ENCODE peak calls at places on chromosomes 6 and 20, in nine cellular contexts. M is T-helper 1 cell; A is mammary epithelial cell; N is glomerular endothelial cell; V is activated T-helper 1 cell treated with anti-CD3 and anti-CD28 coated beads, Interleukin-12 subunit alpha, Interleukin-12 subunit beta, Interleukin-2, Interleukin-4 antibody, amounts not matched to agents 30 ng/mL and 10 ng/mL and 1 ng/mL, durations not matched to agents 14 hours and 24 hours and 36 hours; S is iPS DF 6.9; O is C1 segment of cervical spinal cord; Z is CD8-positive, alpha-beta memory T cell; K is endodermal cell. L is an unnamed sample.

GRCh38 chr6:130788954-130789353 is 38.3 kb upstream of the SMLR1 start:
- DNase-seq in M (no peak), A (no peak), N (no peak), V (no peak), S (no peak), O (no peak), Z (no peak), K (no peak), L (peak)

GRCh38 chr6:117605169-117605826 is 3.0 kb upstream of the GOPC start:
- DNase-seq in M (peak), A (peak), N (peak), V (peak), S (no peak), O (no peak), Z (peak), K (peak), L (peak)

GRCh38 chr6:17656644-17657043 is 50.1 kb downstream of the NUP153 start:
- DNase-seq in M (no peak), A (no peak), N (no peak), V (no peak), S (no peak), O (no peak), Z (no peak), K (no peak), L (no peak)

GRCh38 chr6:153301602-153302001 is 170.5 kb upstream of the RGS17 start:
- DNase-seq in M (no peak), A (no peak), N (no peak), V (no peak), S (no peak), O (no peak), Z (no peak), K (no peak), L (peak)

GRCh38 chr6:115766745-115767462 is 293.8 kb downstream of the FRK start:
- DNase-seq in M (no peak), A (no peak), N (no peak), V (no peak), S (no peak), O (no peak), Z (no peak), K (no peak), L (peak)

GRCh38 chr6:170207586-170207985 is 83.3 kb downstream of the DLL1 start:
- DNase-seq in M (no peak), A (no peak), N (no peak), V (no peak), S (no peak), O (no peak), Z (no peak), K (peak), L (peak)

GRCh38 chr6:55528624-55529023 is 50.4 kb downstream of the HMGCLL1 start:
- DNase-seq in M (no peak), A (peak), N (no peak), V (no peak), S (peak), O (no peak), Z (no peak), K (peak), L (peak)

GRCh38 chr20:50077818-50078601 is 34.9 kb downstream of the UBE2V1 start:
- DNase-seq in M (no peak), A (no peak), N (no peak), V (no peak), S (no peak), O (no peak), Z (no peak), K (no peak), L (no peak)

GRCh38 chr6:139743629-139744028 is 369.2 kb upstream of the CITED2 start:
- DNase-seq in M (no peak), A (peak), N (no peak), V (no peak), S (no peak), O (no peak), Z (no peak), K (no peak), L (no peak)

GRCh38 chr6:87139236-87139635 is 16.1 kb upstream of the ZNF292 start:
- DNase-seq in M (peak), A (peak), N (no peak), V (peak), S (no peak), O (no peak), Z (peak), K (no peak), L (peak)

GRCh38 chr20:48751871-48752270 is 75.9 kb downstream of the PREX1 start:
- DNase-seq in M (no peak), A (no peak), N (no peak), V (no peak), S (no peak), O (no peak), Z (no peak), K (no peak), L (no peak)

GRCh38 chr6:143064996-143065683 is 4.5 kb downstream of the AIG1 start:
- DNase-seq in M (no peak), A (peak), N (no peak), V (no peak), S (no peak), O (no peak), Z (no peak), K (no peak), L (no peak)

GRCh38 chr6:154537486-154537885 is 27.0 kb upstream of the CNKSR3 start:
- DNase-seq in M (no peak), A (no peak), N (no peak), V (no peak), S (no peak), O (no peak), Z (no peak), K (peak), L (no peak)

GRCh38 chr6:3318226-3318625 is 59.5 kb downstream of the PSMG4 start:
- DNase-seq in M (peak), A (no peak), N (no peak), V (no peak), S (no peak), O (no peak), Z (no peak), K (peak), L (no peak)

GRCh38 chr20:57811373-57812020 is 101.7 kb upstream of the PMEPA1 start:
- DNase-seq in M (no peak), A (no peak), N (no peak), V (no peak), S (no peak), O (no peak), Z (no peak), K (no peak), L (peak)

GRCh38 chr6:52612336-52613096 is 35.7 kb upstream of the TRAM2 start:
- DNase-seq in M (no peak), A (no peak), N (no peak), V (no peak), S (no peak), O (no peak), Z (no peak), K (no peak), L (no peak)

GRCh38 chr6:80543598-80544181 is 437.2 kb downstream of the BCKDHB start:
- DNase-seq in M (no peak), A (peak), N (no peak), V (no peak), S (no peak), O (no peak), Z (no peak), K (no peak), L (no peak)